ENCODE peak calls at places on chromosomes 16 and 17, in eight cellular contexts. W is H9; Z is substantia nigra; X is naive B cell; J is stimulated activated CD4-positive, alpha-beta T cell treated with anti-CD3 and anti-CD28 coated beads, Interleukin-1b, Interleukin-23, amount 100 ng/mL, for 24 hours; M is GDM1; D is mammary epithelial cell; A is stimulated activated CD8-positive, alpha-beta memory T cell treated with anti-CD3 and anti-CD28 coated beads, Interleukin-7, amount 100 ng/mL, for 1 hour. B is an unnamed sample.
A peak's percentile ranks its signal among the peaks of the same experiment; 100 is the strongest.

GRCh38 chr17:4914009-4914408 is 11.1 kb upstream of the CHRNE start:
- DNase-seq in Z (no peak), D (no peak), W (no peak), J (no peak), M (no peak), X (no peak), A (no peak), B (no peak)

GRCh38 chr17:57009737-57010445 is 32.0 kb downstream of the SCPEP1 start:
- DNase-seq in J (peak; percentile 19), A (no peak), Z (peak; percentile 18), D (peak; percentile 30), W (peak; percentile 88), X (peak; percentile 38), M (peak; percentile 33), B (peak; percentile 49)

GRCh38 chr17:12620200-12620720 is 45.4 kb upstream of the MYOCD start:
- DNase-seq in D (no peak), J (no peak), X (no peak), A (no peak), W (no peak), Z (no peak), M (no peak), B (no peak)

GRCh38 chr16:29985271-29985811 is 10.1 kb downstream of the HIRIP3 start:
- DNase-seq in D (no peak), A (no peak), W (no peak), J (no peak), X (no peak), Z (no peak), M (no peak), B (no peak)

GRCh38 chr17:38341035-38341721 is 2.6 kb downstream of the GPR179 start:
- DNase-seq in Z (peak; percentile 81), M (no peak), X (no peak), W (peak; percentile 79), A (no peak), D (no peak), J (no peak), B (peak; percentile 94)

GRCh38 chr17:7348478-7349242 is 3.3 kb upstream of the KCTD11 start:
- DNase-seq in J (no peak), M (no peak), D (no peak), W (no peak), X (no peak), A (no peak), Z (no peak), B (no peak)

GRCh38 chr17:80872999-80873951 is 118.4 kb upstream of the CHMP6 start:
- DNase-seq in X (no peak), W (peak; percentile 90), D (peak; percentile 47), M (no peak), A (no peak), Z (peak; percentile 34), J (no peak), B (peak; percentile 58)

GRCh38 chr17:16354585-16354984 is 1.3 kb upstream of the CENPV start:
- DNase-seq in Z (no peak), X (no peak), W (peak; percentile 54), J (no peak), A (no peak), M (no peak), D (no peak), B (no peak)